ENCODE peak calls at places on chromosomes 7 and 10, in nine cellular contexts. V is brain microvascular endothelial cell, M is hepatocyte, I is AG04450, H is transverse colon, E is H9, J is A549, L is thoracic aorta, O is ascending aorta. X is an unnamed sample.

GRCh38 chr7:66974986-66975590 is 20.3 kb downstream of the SBDS start:
- DNase-seq in V (no peak), M (no peak), I (no peak), H (no peak), E (no peak), J (no peak), L (no peak), O (no peak), X (no peak)

GRCh38 chr7:126716321-126716720 is 536.4 kb downstream of the GRM8 start:
- DNase-seq in V (no peak), M (no peak), I (no peak), H (no peak), E (no peak), J (no peak), L (no peak), O (no peak), X (no peak)

GRCh38 chr10:33465747-33466146 is 131.3 kb upstream of the NRP1 start:
- DNase-seq in V (no peak), M (no peak), I (no peak), H (no peak), E (no peak), J (no peak), L (no peak), O (no peak), X (no peak)

GRCh38 chr7:103609778-103610177 is 163.8 kb upstream of the SLC26A5 start:
- DNase-seq in V (no peak), M (no peak), I (no peak), H (no peak), E (no peak), J (no peak), L (no peak), O (no peak), X (no peak)

GRCh38 chr10:89837173-89838001 is 136.0 kb downstream of the KIF20B start:
- DNase-seq in V (no peak), M (no peak), I (no peak), H (peak), E (no peak), J (no peak), L (no peak), O (no peak), X (no peak)

GRCh38 chr10:49516216-49516970 is 22.5 kb downstream of the ERCC6 start:
- DNase-seq in V (no peak), M (no peak), I (no peak), H (no peak), E (no peak), J (no peak), L (no peak), O (no peak), X (no peak)

GRCh38 chr7:107494315-107494751 is 24.5 kb downstream of the GPR22 start:
- DNase-seq in V (no peak), M (no peak), I (no peak), H (no peak), E (no peak), J (no peak), L (no peak), O (no peak), X (no peak)

GRCh38 chr10:17200035-17200884 is 1.2 kb downstream of the TRDMT1 start:
- DNase-seq in V (no peak), M (no peak), I (no peak), H (no peak), E (no peak), J (no peak), L (no peak), O (no peak), X (no peak)

GRCh38 chr10:43197834-43198681 is 59.8 kb downstream of the CSGALNACT2 start:
- DNase-seq in V (peak), M (no peak), I (no peak), H (no peak), E (peak), J (peak), L (no peak), O (no peak), X (no peak)

GRCh38 chr10:3811331-3811870 is 26.4 kb upstream of the KLF6 start:
- DNase-seq in V (peak), M (peak), I (no peak), H (peak), E (no peak), J (no peak), L (no peak), O (no peak), X (peak)

GRCh38 chr7:140924019-140924820 is 509 bp downstream of the BRAF start:
- DNase-seq in V (peak), M (peak), I (peak), H (peak), E (peak), J (peak), L (peak), O (peak), X (peak)

GRCh38 chr7:30740417-30741181 is 11.3 kb upstream of the INMT start:
- DNase-seq in V (peak), M (peak), I (peak), H (peak), E (peak), J (peak), L (no peak), O (no peak), X (peak)

GRCh38 chr7:51160990-51161615 is 155.5 kb downstream of the COBL start:
- DNase-seq in V (peak), M (peak), I (peak), H (peak), E (peak), J (peak), L (no peak), O (no peak), X (peak)

GRCh38 chr10:12389154-12389734 is 39.9 kb downstream of the CAMK1D start:
- DNase-seq in V (no peak), M (no peak), I (no peak), H (peak), E (no peak), J (no peak), L (no peak), O (no peak), X (no peak)

GRCh38 chr7:128704909-128705308 is 32.8 kb downstream of the GARIN1A start:
- DNase-seq in V (no peak), M (no peak), I (no peak), H (no peak), E (no peak), J (no peak), L (no peak), O (no peak), X (no peak)

GRCh38 chr7:68434857-68435256 is 1163.4 kb upstream of the AUTS2 start:
- DNase-seq in V (no peak), M (no peak), I (no peak), H (no peak), E (no peak), J (no peak), L (no peak), O (no peak), X (no peak)

DNA sequence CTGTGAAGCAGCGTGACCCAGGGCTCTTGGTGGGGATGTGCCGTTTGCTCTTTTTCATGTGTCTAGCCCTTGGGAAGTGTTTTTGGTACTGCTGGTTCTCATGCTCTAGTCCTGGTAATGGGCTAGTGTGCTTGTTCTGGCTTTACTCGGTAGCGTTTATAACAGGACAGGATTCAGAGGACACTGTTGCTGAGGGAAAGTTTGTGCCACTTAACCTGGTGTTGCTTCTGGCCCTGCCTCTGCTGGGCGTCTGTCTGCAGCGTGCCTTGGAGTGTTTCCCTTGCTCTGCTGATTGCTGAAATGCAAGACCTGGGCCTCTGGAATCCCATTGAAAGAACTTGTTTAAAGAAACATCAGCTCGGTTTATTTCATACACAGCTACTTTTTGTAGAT is 35.0 kb downstream of the INPP5A start:
- DNase-seq in V (peak), M (no peak), I (no peak), H (no peak), E (no peak), J (peak), L (no peak), O (no peak), X (no peak)
- H3K27ac ChIP-seq in V (peak), M (peak), I (no peak), H (peak), E (no peak), J (peak), L (peak), O (peak), X (peak)

GRCh38 chr7:101869026-101869900 is 51.8 kb downstream of the CUX1 start:
- DNase-seq in V (no peak), M (peak), I (no peak), H (no peak), E (peak), J (no peak), L (no peak), O (no peak), X (no peak)

GRCh38 chr7:101871351-101871750 is 53.9 kb downstream of the CUX1 start:
- DNase-seq in V (no peak), M (no peak), I (no peak), H (no peak), E (no peak), J (no peak), L (no peak), O (no peak), X (no peak)

GRCh38 chr7:101869901-101870290 is 52.5 kb downstream of the CUX1 start:
- DNase-seq in V (no peak), M (no peak), I (no peak), H (no peak), E (no peak), J (no peak), L (no peak), O (no peak), X (no peak)

GRCh38 chr7:101868191-101868950 is 50.9 kb downstream of the CUX1 start:
- DNase-seq in V (no peak), M (no peak), I (no peak), H (no peak), E (no peak), J (no peak), L (no peak), O (no peak), X (no peak)

GRCh38 chr7:101870361-101871062 is 53.1 kb downstream of the CUX1 start:
- DNase-seq in V (no peak), M (peak), I (no peak), H (peak), E (peak), J (peak), L (no peak), O (no peak), X (peak)
- TF ChIP-seq CTCF in V (peak), M (peak), I (peak), H (peak), E (peak), J (peak), L (no peak), O (no peak), X (peak)

DNA sequence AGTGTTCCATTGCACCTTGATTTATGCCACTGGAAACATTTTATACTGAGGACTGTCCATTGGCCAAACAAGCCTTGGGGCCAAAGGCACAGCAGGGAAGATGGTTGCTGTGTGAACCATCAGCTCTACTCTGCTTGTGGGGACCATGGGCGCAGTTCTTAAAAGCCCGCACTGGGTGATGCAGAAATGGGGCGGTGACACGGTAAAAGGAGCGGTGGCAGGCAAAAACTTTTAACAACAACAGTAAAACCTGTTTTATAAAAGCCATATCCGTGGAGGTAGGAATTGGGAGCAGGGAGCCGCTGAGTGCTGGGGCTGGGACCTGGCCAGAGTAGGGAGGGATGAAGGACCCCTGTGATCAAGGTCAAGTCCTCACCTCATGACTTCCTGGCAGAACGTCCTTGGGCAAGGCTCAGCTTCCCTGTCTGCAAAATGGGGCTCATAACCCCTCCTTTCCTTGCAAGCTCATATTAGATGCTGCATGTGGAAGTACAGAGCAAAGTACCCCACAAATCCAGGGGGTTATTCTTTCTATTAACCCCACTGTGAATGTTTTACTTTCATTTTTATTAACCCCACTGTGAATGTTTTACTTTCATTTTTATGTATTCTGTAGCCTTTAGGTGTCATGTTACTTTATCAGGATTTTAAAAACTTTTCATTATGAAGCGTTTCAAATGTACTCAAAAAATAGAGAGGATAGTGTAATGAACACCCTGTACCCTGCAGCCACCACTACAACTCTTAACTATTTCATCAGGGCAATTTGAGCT is 78.3 kb downstream of the GRK5 start:
- DNase-seq in V (no peak), M (no peak), I (no peak), H (no peak), E (no peak), J (no peak), L (no peak), O (no peak), X (no peak)
- H3K27ac ChIP-seq in V (no peak), M (no peak), I (no peak), H (peak), E (no peak), J (peak), L (peak), O (peak), X (no peak)

DNA sequence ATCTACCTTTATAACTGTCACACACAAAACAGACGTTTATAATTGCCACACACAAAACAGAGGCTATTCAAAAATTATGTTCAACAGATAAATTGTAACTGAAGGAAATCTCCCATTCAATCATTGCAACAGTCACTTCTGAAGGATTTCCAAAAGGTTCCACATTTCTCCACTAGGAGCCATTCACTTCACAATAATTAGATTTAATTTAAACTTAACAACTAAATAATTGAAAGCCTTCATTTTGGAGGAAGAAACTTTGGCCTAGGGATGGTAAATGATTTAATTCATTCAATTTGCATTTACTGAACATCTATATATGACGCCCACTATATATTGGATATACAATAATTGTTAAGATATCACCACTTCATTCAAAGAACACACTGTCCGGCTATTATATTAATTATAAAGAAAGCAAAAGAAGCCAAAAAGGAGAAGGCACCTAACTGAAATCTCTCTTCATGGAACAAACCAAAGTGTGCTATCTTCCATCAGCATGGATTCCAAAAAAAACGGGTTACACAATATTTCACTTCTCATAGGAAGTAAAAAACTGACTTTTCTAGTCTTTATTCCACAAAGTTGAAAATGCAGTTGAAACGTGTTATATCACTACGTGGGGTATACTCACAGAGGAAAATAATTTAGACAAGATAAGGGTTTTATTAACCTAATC is 1.7 kb downstream of the ATAD1 start:
- DNase-seq in V (no peak), M (no peak), I (no peak), H (no peak), E (no peak), J (no peak), L (no peak), O (no peak), X (no peak)
- TF ChIP-seq CTCF in V (peak), M (no peak), I (peak), H (no peak), E (peak), J (no peak), L (no peak), O (no peak), X (peak)

DNA sequence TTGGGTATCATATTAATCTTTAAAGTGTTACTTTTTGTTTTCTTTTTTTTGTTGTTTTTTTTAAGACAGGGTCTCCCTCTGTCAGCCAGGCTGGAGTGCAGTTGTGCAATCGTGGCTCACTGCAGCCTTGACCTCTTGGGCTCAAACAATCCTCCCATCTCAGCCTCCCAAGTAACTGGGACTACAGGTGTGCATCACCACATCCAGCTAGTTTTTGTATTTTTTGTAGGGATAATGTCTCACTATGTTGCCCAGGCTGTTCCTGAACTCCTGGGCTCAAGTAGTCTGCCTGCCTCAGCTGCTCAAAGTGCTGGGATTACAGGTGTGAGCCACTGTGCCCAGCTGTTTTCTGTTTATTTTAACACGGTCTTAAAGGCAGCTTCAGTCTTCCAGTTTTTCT is 23.3 kb downstream of the KMT2E start:
- DNase-seq in V (no peak), M (no peak), I (no peak), H (no peak), E (no peak), J (no peak), L (no peak), O (no peak), X (no peak)
- H3K27ac ChIP-seq in V (no peak), M (no peak), I (no peak), H (no peak), E (no peak), J (no peak), L (no peak), O (peak), X (no peak)

DNA sequence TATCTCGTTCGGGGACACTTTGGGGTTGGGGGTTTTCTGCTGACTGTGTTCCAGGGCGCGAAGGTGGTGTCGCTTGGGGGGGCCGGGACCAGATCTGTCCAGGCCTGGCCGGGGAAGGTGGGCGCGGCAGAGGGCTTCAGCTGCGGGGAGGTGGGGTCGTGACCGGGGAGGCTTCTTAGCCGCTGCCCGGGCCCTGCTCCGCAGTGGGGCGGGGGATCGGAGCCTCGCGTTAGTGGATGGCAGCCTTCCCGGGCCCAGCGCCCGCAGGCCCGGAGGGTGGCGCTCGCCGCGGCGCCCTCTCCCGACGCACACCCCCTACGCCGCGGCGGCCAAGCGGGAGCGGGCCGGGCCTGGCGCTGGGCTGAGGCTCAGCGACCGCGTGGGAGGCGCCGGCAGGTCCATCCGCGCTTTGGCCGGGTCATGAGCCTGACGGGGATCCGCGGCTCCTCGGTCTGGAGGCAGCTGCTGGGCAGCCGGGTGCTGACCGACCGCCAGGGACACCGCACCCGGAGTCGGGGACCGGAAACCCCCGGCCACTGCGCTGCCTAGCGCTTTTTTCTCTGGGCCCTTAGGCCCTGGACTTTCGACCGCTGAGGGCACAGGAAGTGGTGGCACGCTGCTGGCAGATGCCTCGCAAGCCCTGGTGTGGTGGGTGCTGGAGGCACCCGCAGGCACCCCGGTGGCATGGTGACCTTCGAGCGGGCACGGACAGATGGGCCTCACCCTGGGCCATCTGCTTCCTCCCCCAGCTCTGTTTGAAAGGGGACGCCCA is 1.2 kb downstream of the AGAP3 start:
- DNase-seq in V (no peak), M (peak), I (no peak), H (peak), E (no peak), J (no peak), L (no peak), O (no peak), X (peak)
- TF ChIP-seq CTCF in V (no peak), M (peak), I (peak), H (no peak), E (peak), J (peak), L (no peak), O (no peak), X (peak)

DNA sequence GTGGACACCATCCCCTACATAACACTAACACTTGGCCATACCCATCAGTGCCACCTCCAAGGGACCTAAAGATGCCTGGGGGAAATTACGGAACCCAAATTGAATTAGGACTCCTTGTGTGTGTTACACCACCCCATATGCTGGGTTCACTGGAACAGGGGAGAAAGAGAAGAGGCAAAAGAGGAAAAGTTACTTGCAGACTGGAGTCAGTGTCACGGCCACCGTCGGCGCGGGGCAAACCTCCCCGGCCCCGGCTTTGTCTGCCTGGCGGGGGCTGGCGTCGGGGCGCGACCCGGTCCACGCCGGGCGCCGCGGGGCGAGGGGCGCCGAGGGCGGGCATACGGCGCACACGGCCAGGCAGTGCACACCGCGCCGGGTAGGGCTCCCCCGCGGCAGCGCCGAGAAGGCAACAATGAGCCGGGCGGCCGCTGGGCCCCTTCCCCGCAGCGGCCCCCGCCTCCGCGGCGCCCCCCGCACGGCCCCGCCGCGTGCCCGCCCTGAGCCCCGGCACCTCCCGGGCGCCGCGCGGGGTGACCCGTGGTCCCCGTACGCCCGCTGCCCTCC is 171.1 kb downstream of the FAM107B start:
- DNase-seq in V (no peak), M (peak), I (no peak), H (no peak), E (peak), J (no peak), L (no peak), O (no peak), X (no peak)
- H3K27ac ChIP-seq in V (peak), M (peak), I (no peak), H (peak), E (no peak), J (peak), L (no peak), O (peak), X (peak)

GRCh38 chr7:945556-946255 is 8.8 kb downstream of the ADAP1 start:
- DNase-seq in V (no peak), M (peak), I (no peak), H (peak), E (peak), J (no peak), L (no peak), O (no peak), X (peak)
- TF ChIP-seq CTCF in V (no peak), M (no peak), I (no peak), H (no peak), E (no peak), J (no peak), L (no peak), O (no peak), X (no peak)

X was measured in RWPE1.